ENCODE peak calls at places on chromosomes 5 and 9, in nine cellular contexts. Q, U, A, M, E, R, H, K and S are unnamed samples.

GRCh38 chr9:120289990-120290925 is 289.7 kb downstream of the CDK5RAP2 start:
- DNase-seq in Q (no peak), U (no peak), A (no peak), M (peak), E (no peak), R (no peak), H (no peak), K (no peak), S (no peak)

GRCh38 chr9:19922476-19923118 is 133.8 kb upstream of the SLC24A2 start:
- DNase-seq in Q (peak), U (peak), A (no peak), M (peak), E (peak), R (no peak), H (no peak), K (no peak), S (no peak)

GRCh38 chr5:146624179-146624578 is 108.2 kb upstream of the GPR151 start:
- DNase-seq in Q (no peak), U (no peak), A (no peak), M (no peak), E (no peak), R (no peak), H (no peak), K (no peak), S (no peak)

GRCh38 chr9:123131258-123131657 is 97.8 kb downstream of the GPR21 start:
- DNase-seq in Q (no peak), U (peak), A (no peak), M (peak), E (no peak), R (no peak), H (no peak), K (no peak), S (no peak)

GRCh38 chr9:117546894-117547293 is 132.0 kb upstream of the ASTN2 start:
- DNase-seq in Q (no peak), U (no peak), A (no peak), M (no peak), E (no peak), R (peak), H (no peak), K (no peak), S (no peak)

GRCh38 chr9:124018731-124019697 is 7.4 kb downstream of the LHX2 start:
- DNase-seq in Q (peak), U (no peak), A (no peak), M (no peak), E (peak), R (no peak), H (no peak), K (no peak), S (no peak)

GRCh38 chr9:89177021-89177400 is 1.6 kb downstream of the SHC3 start:
- DNase-seq in Q (no peak), U (peak), A (no peak), M (peak), E (no peak), R (no peak), H (no peak), K (no peak), S (no peak)

GRCh38 chr9:122821278-122821952 is 7.0 kb downstream of the PDCL start:
- DNase-seq in Q (no peak), U (peak), A (no peak), M (peak), E (no peak), R (no peak), H (no peak), K (peak), S (no peak)

GRCh38 chr5:19886123-19886921 is 101.7 kb downstream of the CDH18 start:
- DNase-seq in Q (no peak), U (peak), A (no peak), M (peak), E (no peak), R (no peak), H (no peak), K (no peak), S (no peak)

GRCh38 chr5:83048277-83048676 is 28.9 kb downstream of the TMEM167A start:
- DNase-seq in Q (no peak), U (no peak), A (no peak), M (no peak), E (no peak), R (no peak), H (no peak), K (no peak), S (no peak)